ENCODE peak calls at places on chromosomes 7 and 10, in seven cellular contexts. P is H9, S is mesendoderm, U is H1, Q is IMR-90, Y is mesenchymal stem cell, K is trophoblast cell. L is an unnamed sample.

GRCh38 chr7:24975647-24976260 is 4.2 kb downstream of the OSBPL3 start:
- DNase-seq in S (no peak), P (no peak), Y (no peak), U (no peak), K (no peak), Q (peak), L (no peak)

GRCh38 chr7:99171731-99172130 is 27.8 kb upstream of the SMURF1 start:
- DNase-seq in Q (peak), P (no peak), S (no peak), U (no peak), K (no peak), Y (no peak), L (no peak)

GRCh38 chr10:48454302-48455054 is 148.0 kb downstream of the MAPK8 start:
- DNase-seq in K (peak), P (no peak), U (peak), Q (no peak), S (peak), Y (no peak), L (no peak)

GRCh38 chr7:105185290-105186010 is 171.4 kb downstream of the KMT2E start:
- DNase-seq in U (no peak), K (no peak), Y (no peak), P (no peak), S (no peak), Q (no peak), L (no peak)

GRCh38 chr10:74728225-74728624 is 98.2 kb upstream of the KAT6B start:
- DNase-seq in P (no peak), Q (no peak), Y (no peak), K (no peak), S (no peak), U (no peak), L (no peak)

GRCh38 chr10:79260803-79261740 is 86.2 kb upstream of the PPIF start:
- DNase-seq in Y (peak), U (no peak), K (no peak), S (peak), Q (peak), P (peak), L (no peak)

GRCh38 chr10:64977912-64978311 is 1456.7 kb downstream of the REEP3 start:
- DNase-seq in K (no peak), P (no peak), Q (no peak), S (no peak), Y (no peak), U (no peak), L (no peak)

GRCh38 chr10:69101451-69102095 is 13.7 kb downstream of the SRGN start:
- DNase-seq in Q (peak), K (peak), Y (peak), U (no peak), S (no peak), P (no peak), L (no peak)

GRCh38 chr7:150951521-150951920 is 26.6 kb downstream of the KCNH2 start:
- DNase-seq in S (no peak), Y (no peak), K (no peak), P (no peak), Q (no peak), U (no peak), L (no peak)

GRCh38 chr7:15104411-15105092 is 202.0 kb upstream of the DGKB start:
- DNase-seq in Y (peak), P (no peak), S (no peak), U (no peak), Q (no peak), K (no peak), L (peak)

GRCh38 chr7:97835296-97836138 is 36.7 kb downstream of the ASNS start:
- DNase-seq in Y (peak), U (peak), P (peak), K (peak), S (peak), Q (peak), L (peak)

GRCh38 chr7:36605662-36606441 is 118.4 kb downstream of the AOAH start:
- DNase-seq in Q (no peak), K (no peak), Y (no peak), S (no peak), U (no peak), P (no peak), L (no peak)

GRCh38 chr10:19937989-19938388 is 121.8 kb downstream of the PLXDC2 start:
- DNase-seq in S (peak), U (no peak), Y (no peak), P (no peak), K (no peak), Q (no peak), L (no peak)

GRCh38 chr10:5545011-5545410 is 20.2 kb downstream of the CALML3 start:
- DNase-seq in S (no peak), K (no peak), Y (no peak), P (no peak), Q (no peak), U (no peak), L (no peak)

GRCh38 chr10:103021150-103021896 is 103.2 kb downstream of the CNNM2 start:
- DNase-seq in K (peak), U (no peak), Y (peak), S (peak), Q (no peak), P (peak), L (peak)

GRCh38 chr7:54932818-54933543 is 85.8 kb upstream of the EGFR start:
- DNase-seq in K (peak), P (peak), U (peak), S (peak), Y (peak), Q (peak), L (peak)

GRCh38 chr7:26356929-26357792 is 65.5 kb downstream of the SNX10 start:
- DNase-seq in Q (no peak), K (no peak), P (no peak), Y (no peak), U (no peak), S (no peak), L (no peak)

DNA sequence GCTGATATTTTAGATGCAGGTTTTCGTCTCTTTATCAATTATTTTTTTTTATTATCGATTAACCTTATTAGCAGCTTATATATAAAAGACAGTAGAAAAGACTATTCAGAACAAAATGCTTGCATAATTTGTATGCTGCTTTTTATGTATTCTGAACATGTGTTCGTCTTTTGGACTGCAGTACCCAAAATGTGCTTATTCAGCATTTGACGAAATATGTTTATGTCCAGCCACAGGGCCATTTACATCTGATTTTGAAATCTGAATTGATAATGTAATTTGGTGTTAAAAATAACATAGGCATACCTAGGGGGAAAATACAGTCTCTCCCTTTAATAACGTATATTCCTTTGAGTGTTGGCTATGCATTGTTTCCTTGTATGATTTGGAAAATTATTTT is 386.0 kb downstream of the EXOC4 start:
- DNase-seq in Y (no peak), U (no peak), S (no peak), K (no peak), Q (no peak), P (no peak), L (no peak)
- H4K8ac ChIP-seq in Y (no peak), U (no peak), S (no peak), K (no peak), Q (no peak), P (no peak), L (no peak)

DNA sequence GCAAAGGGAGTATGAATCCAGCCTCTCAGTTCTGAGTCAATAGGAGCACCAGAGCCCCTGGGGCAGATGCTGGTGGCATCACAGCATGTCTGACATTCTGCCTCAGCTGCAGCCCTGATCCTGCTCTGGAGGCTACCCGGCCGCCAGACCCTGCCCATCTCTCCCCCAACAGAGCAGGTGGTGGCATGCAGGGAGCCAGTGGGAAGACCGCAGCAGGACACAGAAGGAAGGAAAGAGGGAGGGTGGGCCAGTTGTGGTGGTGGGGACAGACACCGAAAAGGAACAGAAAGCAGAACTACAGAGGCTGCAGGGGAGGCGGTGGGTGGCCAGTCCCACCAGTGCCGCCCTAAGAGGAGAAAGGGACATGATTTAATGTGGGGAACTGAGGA is 35.3 kb downstream of the BLNK start:
- DNase-seq in Y (no peak), K (peak), U (no peak), Q (no peak), S (no peak), P (no peak), L (no peak)
- H3K9ac ChIP-seq in Y (no peak), K (no peak), U (no peak), Q (no peak), S (no peak), P (no peak), L (no peak)

DNA sequence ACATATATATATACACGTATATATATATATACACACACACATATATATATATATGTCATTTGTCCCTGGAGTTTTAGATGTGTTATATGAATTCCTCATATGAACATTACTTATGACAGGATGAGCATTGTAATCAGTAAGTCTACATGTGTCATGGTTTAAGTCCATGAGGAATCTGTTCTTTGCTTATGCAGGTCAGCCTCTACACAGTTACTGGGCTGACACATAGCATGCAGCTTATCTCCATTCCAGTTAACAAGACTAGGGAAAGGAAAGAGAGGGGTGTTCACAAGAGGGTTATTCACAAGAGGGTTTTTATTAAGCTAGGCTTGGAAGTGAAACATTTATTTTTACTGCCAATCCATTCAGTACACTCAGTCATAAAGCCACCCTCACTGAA is 226.7 kb downstream of the SNX13 start:
- DNase-seq in U (no peak), K (peak), Q (peak), S (peak), P (no peak), Y (no peak), L (no peak)
- H4K8ac ChIP-seq in U (no peak), K (no peak), Q (no peak), S (no peak), P (no peak), Y (no peak), L (no peak)

GRCh38 chr10:122780391-122780790 is 65.3 kb downstream of the CUZD1 start:
- DNase-seq in S (peak), K (no peak), P (no peak), Y (no peak), Q (no peak), U (no peak), L (no peak)

GRCh38 chr10:122779924-122780323 is 65.7 kb downstream of the CUZD1 start:
- DNase-seq in S (no peak), P (no peak), K (no peak), Q (no peak), Y (no peak), U (no peak), L (no peak)

GRCh38 chr10:122774269-122774668 is 71.4 kb downstream of the CUZD1 start:
- DNase-seq in Y (no peak), K (no peak), U (no peak), P (no peak), Q (no peak), S (no peak), L (no peak)

GRCh38 chr10:122782911-122783310 is 62.7 kb downstream of the CUZD1 start:
- DNase-seq in Q (no peak), P (no peak), U (no peak), S (no peak), Y (no peak), K (no peak), L (no peak)

GRCh38 chr10:122777515-122778059 is 68.1 kb downstream of the CUZD1 start:
- DNase-seq in U (no peak), P (no peak), K (no peak), Q (no peak), Y (no peak), S (no peak), L (no peak)
- H3K9ac ChIP-seq in U (no peak), P (no peak), K (no peak), Q (no peak), Y (no peak), S (no peak), L (no peak)

DNA sequence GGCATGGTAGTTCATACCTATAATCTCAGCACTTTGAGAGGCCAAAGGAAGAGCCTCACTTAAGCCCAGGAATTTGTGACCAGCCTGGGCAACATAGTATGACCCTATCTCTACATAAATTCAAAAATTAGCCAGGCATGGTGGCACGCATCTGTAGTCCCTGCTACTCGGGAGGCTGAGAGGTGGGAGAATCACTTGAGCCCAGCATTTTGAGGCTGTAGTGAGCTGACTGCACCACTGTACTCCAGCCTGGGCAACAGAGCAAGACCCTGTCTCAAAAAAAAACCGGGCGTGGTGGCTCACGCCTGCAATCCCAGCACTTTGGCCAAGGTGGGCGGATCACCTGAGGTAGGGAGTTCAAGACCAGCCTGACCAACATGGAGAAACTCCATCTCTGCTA is 19.8 kb downstream of the PARD3 start:
- DNase-seq in K (no peak), S (no peak), Q (no peak), Y (no peak), P (no peak), U (no peak), L (no peak)
- H4K8ac ChIP-seq in K (no peak), S (no peak), Q (no peak), Y (no peak), P (no peak), U (no peak), L (no peak)

L was measured in neuronal stem cell.